ENCODE peak calls at places on chromosome 5, in five cellular contexts. F is pancreas, N is GM23338, K is hepatocyte, Z is AG04450. O is an unnamed sample.

GRCh38 chr5:115170924-115171510 is 1.3 kb upstream of the TRIM36 start:
- DNase-seq in Z (no peak), K (no peak), F (no peak), N (peak), O (no peak)

GRCh38 chr5:114473541-114473940 is 111.7 kb downstream of the KCNN2 start:
- DNase-seq in N (no peak), F (peak), K (peak), Z (no peak), O (no peak)

GRCh38 chr5:177334155-177334551 is 17.3 kb downstream of the LMAN2 start:
- DNase-seq in K (no peak), F (no peak), N (no peak), Z (no peak), O (no peak)

GRCh38 chr5:178664141-178664540 is 37.3 kb upstream of the CLK4 start:
- DNase-seq in K (no peak), F (no peak), Z (no peak), N (no peak), O (no peak)

GRCh38 chr5:179729303-179729702 is 3.3 kb upstream of the MAML1 start:
- DNase-seq in K (no peak), N (no peak), Z (no peak), F (no peak), O (no peak)

GRCh38 chr5:174816858-174817257 is 92.5 kb downstream of the MSX2 start:
- DNase-seq in N (peak), Z (no peak), F (no peak), K (no peak), O (no peak)

GRCh38 chr5:122346897-122347581 is 35.0 kb downstream of the SNCAIP start:
- DNase-seq in N (no peak), K (no peak), Z (no peak), F (no peak), O (no peak)

GRCh38 chr5:127521138-127521770 is 3.8 kb downstream of the PRRC1 start:
- DNase-seq in K (no peak), F (no peak), N (no peak), Z (no peak), O (no peak)

GRCh38 chr5:62064993-62065392 is 241.0 kb upstream of the KIF2A start:
- DNase-seq in Z (no peak), F (no peak), N (no peak), K (no peak), O (no peak)

GRCh38 chr5:167587768-167588167 is 703.7 kb upstream of the WWC1 start:
- DNase-seq in F (no peak), Z (no peak), K (peak), N (peak), O (no peak)

GRCh38 chr5:106171708-106172107 is 1499.0 kb downstream of the EFNA5 start:
- DNase-seq in Z (no peak), K (no peak), N (no peak), F (no peak), O (no peak)

GRCh38 chr5:181188700-181189362 is 16.2 kb downstream of the TRIM7 start:
- DNase-seq in Z (peak), F (peak), N (peak), K (peak), O (no peak)

GRCh38 chr5:23494558-23494957 is 12.9 kb upstream of the PRDM9 start:
- DNase-seq in K (no peak), Z (no peak), F (no peak), N (no peak), O (no peak)

GRCh38 chr5:176660860-176661641 is 13.8 kb downstream of the TSPAN17 start:
- DNase-seq in Z (peak), N (peak), F (peak), K (peak), O (no peak)

GRCh38 chr5:122434120-122434519 is 122.1 kb downstream of the SNCAIP start:
- DNase-seq in N (no peak), Z (no peak), F (no peak), K (no peak), O (no peak)

GRCh38 chr5:17455937-17456336 is 42.1 kb upstream of the TAF11L2 start:
- DNase-seq in K (no peak), F (no peak), N (no peak), Z (no peak), O (no peak)

GRCh38 chr5:37197340-37198050 is 51.7 kb downstream of the CPLANE1 start:
- DNase-seq in K (no peak), Z (no peak), N (peak), F (no peak), O (peak)

GRCh38 chr5:31449175-31449574 is 82.7 kb downstream of the DROSHA start:
- DNase-seq in Z (peak), K (no peak), F (no peak), N (no peak), O (no peak)

GRCh38 chr5:53067641-53068040 is 41.9 kb downstream of the MOCS2 start:
- DNase-seq in K (no peak), Z (no peak), F (no peak), N (no peak), O (no peak)

GRCh38 chr5:150989695-150990094 is 30.7 kb upstream of the GPX3 start:
- DNase-seq in K (no peak), Z (no peak), N (peak), F (no peak), O (no peak)

GRCh38 chr5:142323480-142324376 is 1.1 kb downstream of the SPRY4 start:
- DNase-seq in F (no peak), K (peak), Z (no peak), N (no peak), O (no peak)

GRCh38 chr5:117204404-117204803 is 629.8 kb upstream of the SEMA6A start:
- DNase-seq in K (no peak), F (no peak), N (no peak), Z (no peak), O (no peak)

GRCh38 chr5:54718647-54719046 is 201.1 kb downstream of the SNX18 start:
- DNase-seq in N (no peak), Z (no peak), F (no peak), K (no peak), O (no peak)

GRCh38 chr5:121698690-121699089 is 153.0 kb upstream of the FTMT start:
- DNase-seq in Z (no peak), F (no peak), K (no peak), N (no peak), O (no peak)

GRCh38 chr5:43141211-43141610 is 20.5 kb downstream of the ZNF131 start:
- DNase-seq in Z (no peak), K (no peak), F (no peak), N (no peak), O (no peak)

GRCh38 chr5:141121563-141121962 is at the start of gene PCDHB4:
- DNase-seq in N (peak), F (peak), K (no peak), Z (no peak), O (no peak)

GRCh38 chr5:177023247-177023703 is 779 bp downstream of the ZNF346 start:
- DNase-seq in K (peak), N (peak), F (no peak), Z (no peak), O (no peak)

GRCh38 chr5:112742424-112742823 is 4.7 kb downstream of the APC start:
- DNase-seq in N (no peak), Z (no peak), K (no peak), F (no peak), O (no peak)

GRCh38 chr5:10703676-10704075 is 57.4 kb downstream of the DAP start:
- DNase-seq in K (no peak), N (no peak), Z (no peak), F (peak), O (no peak)

GRCh38 chr5:96080557-96080956 is 118.9 kb upstream of the ELL2 start:
- DNase-seq in K (no peak), Z (no peak), F (no peak), N (no peak), O (no peak)

GRCh38 chr5:38707352-38708324 is 138.2 kb upstream of the OSMR start:
- DNase-seq in N (no peak), Z (no peak), F (no peak), K (no peak), O (no peak)

GRCh38 chr5:69046375-69046957 is 47.3 kb upstream of the SLC30A5 start:
- DNase-seq in K (peak), Z (no peak), N (no peak), F (no peak), O (no peak)

GRCh38 chr5:64587370-64587769 is 81.6 kb downstream of the RGS7BP start:
- DNase-seq in K (no peak), F (no peak), Z (no peak), N (no peak), O (no peak)

GRCh38 chr5:174293006-174293405 is 247.5 kb downstream of the NSG2 start:
- DNase-seq in N (no peak), F (no peak), Z (no peak), K (no peak), O (no peak)

GRCh38 chr5:172533399-172534228 is 79.3 kb upstream of the SH3PXD2B start:
- DNase-seq in K (no peak), Z (no peak), N (no peak), F (no peak), O (no peak)

GRCh38 chr5:122141751-122142150 is 12.4 kb downstream of the ZNF474 start:
- DNase-seq in F (no peak), Z (no peak), N (no peak), K (no peak), O (no peak)

GRCh38 chr5:113081091-113081490 is 104.5 kb downstream of the DCP2 start:
- DNase-seq in N (peak), F (no peak), Z (no peak), K (no peak), O (no peak)

GRCh38 chr5:178353461-178353860 is 120.9 kb upstream of the PHYKPL start:
- DNase-seq in Z (no peak), K (no peak), N (no peak), F (no peak), O (no peak)

DNA sequence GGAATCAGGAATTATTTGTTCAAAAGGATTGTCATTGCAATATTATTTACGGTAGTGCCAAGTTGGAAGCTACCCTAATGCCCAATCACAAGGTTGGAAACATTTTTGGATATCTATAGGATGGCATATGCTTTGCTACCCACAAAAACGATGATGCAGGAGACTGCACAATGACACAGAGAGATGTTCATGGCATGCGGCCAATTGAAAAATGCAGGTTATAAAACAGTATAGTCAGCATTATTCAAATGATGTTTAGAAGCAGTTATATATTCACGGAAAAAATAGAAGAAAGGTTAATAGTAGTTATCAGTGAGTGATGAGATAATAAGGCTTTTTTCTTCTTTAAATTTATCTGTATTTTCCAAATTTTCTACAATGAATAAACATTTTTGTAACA is 5.9 kb upstream of the ACSL6 start:
- DNase-seq in N (no peak), K (no peak), Z (no peak), F (no peak), O (no peak)
- TF ChIP-seq CTCF in N (no peak), K (no peak), Z (no peak), F (no peak), O (no peak)

DNA sequence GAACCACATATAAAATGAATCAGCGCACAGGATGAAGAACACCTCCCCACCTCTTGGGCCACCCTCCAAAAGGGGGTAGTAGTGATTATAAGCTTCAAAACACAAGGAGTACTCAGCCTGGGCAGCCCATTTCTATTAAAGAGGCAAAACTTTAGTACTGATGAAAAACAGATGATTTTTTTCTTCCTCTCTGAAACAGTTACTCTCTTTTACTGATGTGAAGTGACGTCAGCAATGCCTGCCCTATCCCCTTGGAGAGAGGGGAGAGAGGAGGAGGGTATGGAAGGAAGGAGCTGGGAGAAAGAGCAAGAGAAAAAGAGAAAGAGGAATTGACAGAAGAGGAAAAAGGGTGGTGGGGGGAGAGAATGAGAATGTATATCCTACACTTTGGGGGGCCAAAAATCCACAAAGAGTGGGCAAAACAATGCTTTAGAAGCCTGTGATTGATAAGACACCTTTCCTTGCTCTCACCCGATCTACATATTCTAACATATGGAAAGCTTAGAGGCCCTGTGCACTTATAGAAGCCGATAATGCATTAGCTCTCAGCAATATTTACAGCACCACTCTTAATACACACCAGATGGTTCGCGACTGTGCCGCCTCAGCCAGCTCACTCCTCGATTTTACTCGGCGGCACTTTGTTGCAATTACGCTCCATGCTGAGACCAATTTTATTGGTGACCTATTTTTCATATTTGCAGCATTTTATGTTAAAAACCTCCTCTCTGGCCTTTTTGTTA is 18.6 kb downstream of the NR2F1 start:
- DNase-seq in N (peak), K (no peak), Z (no peak), F (no peak), O (no peak)
- H3K4me3 ChIP-seq in N (peak), K (no peak), Z (peak), F (no peak), O (no peak)

GRCh38 chr5:6949230-6949629 is 236.0 kb downstream of the TENT4A start:
- DNase-seq in N (no peak), K (no peak), F (no peak), Z (no peak), O (no peak)

GRCh38 chr5:6948562-6948961 is 235.3 kb downstream of the TENT4A start:
- DNase-seq in Z (no peak), K (no peak), N (no peak), F (no peak), O (no peak)

GRCh38 chr5:6950250-6950649 is 237.0 kb downstream of the TENT4A start:
- DNase-seq in F (no peak), Z (no peak), K (no peak), N (no peak), O (no peak)

GRCh38 chr5:6950872-6951271 is 237.6 kb downstream of the TENT4A start:
- DNase-seq in N (peak), K (no peak), Z (no peak), F (no peak), O (no peak)
- TF ChIP-seq CTCF in N (peak), K (no peak), Z (no peak), F (no peak), O (no peak)

GRCh38 chr5:14157494-14157782 is 14.3 kb downstream of the TRIO start:
- DNase-seq in N (no peak), K (no peak), F (no peak), Z (no peak), O (no peak)

GRCh38 chr5:14153932-14154646 is 10.9 kb downstream of the TRIO start:
- DNase-seq in K (peak), F (no peak), N (peak), Z (no peak), O (no peak)

GRCh38 chr5:14156611-14157493 is 13.7 kb downstream of the TRIO start:
- DNase-seq in N (no peak), F (no peak), K (peak), Z (peak), O (no peak)

GRCh38 chr5:14155075-14155474 is 11.9 kb downstream of the TRIO start:
- DNase-seq in N (no peak), K (no peak), Z (no peak), F (no peak), O (peak)

GRCh38 chr5:14155730-14156129 is 12.6 kb downstream of the TRIO start:
- DNase-seq in F (no peak), K (no peak), Z (no peak), N (no peak), O (no peak)
- H3K4me3 ChIP-seq in F (no peak), K (no peak), Z (peak), N (no peak), O (peak)

GRCh38 chr5:15290953-15291352 is 209.0 kb upstream of the FBXL7 start:
- DNase-seq in Z (no peak), F (no peak), K (no peak), N (peak), O (no peak)
- TF ChIP-seq CTCF in Z (no peak), F (no peak), K (no peak), N (peak), O (no peak)